ENCODE peak calls at places on chromosomes 12 and 14, in six cellular contexts. P, Z, T, H, J and N are unnamed samples.

GRCh38 chr12:65313704-65314317 is 35.3 kb downstream of the MSRB3 start:
- DNase-seq in P (no peak), Z (no peak), T (peak; percentile 19), H (no peak), J (no peak), N (no peak)

GRCh38 chr12:52351196-52352059 is 15.9 kb downstream of the KRT85 start:
- DNase-seq in P (peak; percentile 62), Z (no peak), T (no peak), H (no peak), J (no peak), N (no peak)

GRCh38 chr12:108645686-108646596 is 12.2 kb upstream of the SELPLG start:
- DNase-seq in P (no peak), Z (no peak), T (no peak), H (no peak), J (no peak), N (no peak)

GRCh38 chr14:100603341-100604125 is 16.3 kb upstream of the BEGAIN start:
- DNase-seq in P (no peak), Z (no peak), T (no peak), H (no peak), J (no peak), N (no peak)

GRCh38 chr12:68405292-68405900 is 73.2 kb upstream of the MDM1 start:
- DNase-seq in P (no peak), Z (no peak), T (no peak), H (no peak), J (no peak), N (no peak)

GRCh38 chr14:101369916-101370592 is 191.2 kb upstream of the DIO3 start:
- DNase-seq in P (no peak), Z (no peak), T (no peak), H (no peak), J (no peak), N (no peak)

GRCh38 chr12:54439521-54440255 is 20.6 kb upstream of the ITGA5 start:
- DNase-seq in P (no peak), Z (no peak), T (peak; percentile 59), H (no peak), J (peak; percentile 65), N (peak; percentile 68)

GRCh38 chr12:127559349-127560040 is 707.5 kb upstream of the TMEM132C start:
- DNase-seq in P (no peak), Z (no peak), T (peak; percentile 78), H (peak; percentile 96), J (peak; percentile 98), N (no peak)

GRCh38 chr14:45068396-45068795 is 15.5 kb upstream of the PRPF39 start:
- DNase-seq in P (no peak), Z (no peak), T (no peak), H (no peak), J (no peak), N (no peak)

GRCh38 chr12:13208533-13209278 is 12.2 kb downstream of the EMP1 start:
- DNase-seq in P (no peak), Z (no peak), T (no peak), H (no peak), J (no peak), N (no peak)

GRCh38 chr12:111435661-111436201 is 30.0 kb downstream of the SH2B3 start:
- DNase-seq in P (peak; percentile 34), Z (no peak), T (no peak), H (no peak), J (no peak), N (no peak)

GRCh38 chr12:48532601-48533000 is 7.2 kb downstream of the OR8S1 start:
- DNase-seq in P (no peak), Z (no peak), T (no peak), H (no peak), J (no peak), N (no peak)

GRCh38 chr14:68694516-68695235 is 98.2 kb downstream of the ZFP36L1 start:
- DNase-seq in P (no peak), Z (no peak), T (no peak), H (no peak), J (no peak), N (no peak)

GRCh38 chr12:22672951-22673350 is 48.0 kb downstream of the ETNK1 start:
- DNase-seq in P (no peak), Z (no peak), T (peak; percentile 3), H (peak; percentile 51), J (peak; percentile 60), N (no peak)

GRCh38 chr14:97978336-97978735 is 1181.2 kb downstream of the VRK1 start:
- DNase-seq in P (peak; percentile 81), Z (peak; percentile 79), T (peak; percentile 70), H (no peak), J (no peak), N (no peak)
- TF ChIP-seq CTCF in P (peak; percentile 48), Z (no peak), T (peak; percentile 39), H (no peak), J (no peak), N (no peak)

GRCh38 chr12:131949431-131950181 is at the start of gene EP400:
- DNase-seq in P (peak; percentile 96), Z (peak; percentile 98), T (peak; percentile 93), H (peak; percentile 52), J (peak; percentile 52), N (peak; percentile 99)
- TF ChIP-seq CTCF in P (peak; percentile 72), Z (peak; percentile 75), T (peak; percentile 35), H (peak; percentile 14), J (peak; percentile 20), N (peak; percentile 85)

GRCh38 chr12:110330124-110330523 is 49.1 kb downstream of the ATP2A2 start:
- DNase-seq in P (no peak), Z (no peak), T (no peak), H (no peak), J (no peak), N (no peak)

GRCh38 chr12:110329710-110330109 is 48.7 kb downstream of the ATP2A2 start:
- DNase-seq in P (no peak), Z (no peak), T (no peak), H (no peak), J (no peak), N (no peak)

GRCh38 chr12:110335481-110336045 is 54.5 kb downstream of the ATP2A2 start:
- DNase-seq in P (no peak), Z (no peak), T (no peak), H (no peak), J (no peak), N (no peak)

GRCh38 chr12:110330544-110330943 is 49.5 kb downstream of the ATP2A2 start:
- DNase-seq in P (no peak), Z (no peak), T (peak; percentile 30), H (no peak), J (no peak), N (no peak)

DNA sequence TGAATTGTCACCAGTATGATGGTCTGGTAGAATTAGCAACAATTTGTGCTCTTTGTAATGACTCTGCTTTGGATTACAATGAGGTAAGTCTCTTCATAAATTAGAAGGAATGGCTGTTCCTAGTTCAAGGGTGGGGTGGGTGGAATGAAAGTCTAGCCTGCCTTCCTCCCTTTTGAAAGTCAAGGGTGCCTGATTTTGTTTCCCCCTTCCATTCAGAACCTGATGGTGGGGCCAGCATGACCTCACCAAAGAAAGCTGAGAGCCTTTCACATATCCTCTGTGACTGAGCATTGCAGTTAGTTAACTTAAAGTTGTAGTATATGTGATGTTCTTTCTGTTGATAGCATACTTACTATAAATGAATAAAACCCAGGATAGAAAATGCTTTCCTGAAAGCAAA is 52.2 kb downstream of the ATP2A2 start:
- DNase-seq in P (no peak), Z (no peak), T (no peak), H (no peak), J (no peak), N (no peak)
- TF ChIP-seq CTCF in P (no peak), Z (no peak), T (no peak), H (no peak), J (no peak), N (no peak)

DNA sequence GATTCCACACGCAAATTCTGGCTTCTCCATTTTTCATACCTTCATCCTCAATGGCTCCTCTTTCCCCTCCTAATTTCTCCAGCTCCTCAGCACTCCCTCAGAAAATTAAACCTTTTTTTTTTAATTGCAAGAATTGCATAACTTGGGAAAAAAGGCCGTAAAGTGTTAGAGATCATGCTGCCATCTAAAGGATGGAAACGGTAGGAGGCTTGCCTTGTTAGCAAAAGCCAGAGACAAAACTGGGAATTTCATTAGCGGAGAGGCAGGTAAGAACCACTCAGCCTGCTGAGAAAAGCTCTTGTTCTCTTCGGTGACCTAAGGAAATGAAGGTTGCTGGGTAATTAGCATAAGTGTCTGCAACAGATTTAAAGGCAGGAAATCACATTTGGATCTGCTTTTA is 204.3 kb downstream of the AEBP2 start:
- DNase-seq in P (no peak), Z (peak; percentile 20), T (peak; percentile 48), H (peak; percentile 25), J (peak; percentile 37), N (no peak)
- TF ChIP-seq CTCF in P (peak; percentile 67), Z (peak; percentile 49), T (peak; percentile 57), H (peak; percentile 62), J (peak; percentile 76), N (no peak)

GRCh38 chr14:65414961-65415589 is 2.5 kb downstream of the FUT8 start:
- DNase-seq in P (no peak), Z (no peak), T (no peak), H (no peak), J (no peak), N (peak; percentile 37)
- TF ChIP-seq CTCF in P (peak; percentile 66), Z (peak; percentile 16), T (peak; percentile 35), H (peak; percentile 31), J (peak; percentile 50), N (peak; percentile 27)